ENCODE peak calls at places on chromosomes 6 and 20, in seven cellular contexts. One of them, this sample, is unnamed.

GRCh38 chr6:125201961-125202729 is 48.6 kb downstream of the TPD52L1 start:
- DNase-seq in GM23248: peak; percentile 79
- DNase-seq in thoracic aorta: no peak
- DNase-seq in esophagus squamous epithelium: no peak
- DNase-seq in tibial nerve: peak; percentile 26
- DNase-seq in PC-3: peak; percentile 88
- DNase-seq in aorta: peak; percentile 81
- DNase-seq in this sample: no peak

GRCh38 chr6:13463327-13463717 is 24.1 kb downstream of the GFOD1 start:
- DNase-seq in GM23248: no peak
- DNase-seq in thoracic aorta: no peak
- DNase-seq in esophagus squamous epithelium: no peak
- DNase-seq in tibial nerve: no peak
- DNase-seq in PC-3: no peak
- DNase-seq in aorta: no peak
- DNase-seq in this sample: no peak

GRCh38 chr6:41371992-41372525 is 36.7 kb downstream of the NCR2 start:
- DNase-seq in GM23248: peak; percentile 44
- DNase-seq in thoracic aorta: no peak
- DNase-seq in esophagus squamous epithelium: no peak
- DNase-seq in tibial nerve: no peak
- DNase-seq in PC-3: no peak
- DNase-seq in aorta: no peak
- DNase-seq in this sample: no peak

GRCh38 chr6:35049885-35050284 is 91.3 kb downstream of the TCP11 start:
- DNase-seq in GM23248: peak; percentile 68
- DNase-seq in thoracic aorta: no peak
- DNase-seq in esophagus squamous epithelium: no peak
- DNase-seq in tibial nerve: peak; percentile 54
- DNase-seq in PC-3: no peak
- DNase-seq in aorta: peak; percentile 85
- DNase-seq in this sample: peak; percentile 56

GRCh38 chr6:148611213-148611612 is 135.6 kb upstream of the UST start:
- DNase-seq in GM23248: peak; percentile 94
- DNase-seq in thoracic aorta: peak; percentile 82
- DNase-seq in esophagus squamous epithelium: no peak
- DNase-seq in tibial nerve: peak; percentile 47
- DNase-seq in PC-3: peak; percentile 63
- DNase-seq in aorta: peak; percentile 83
- DNase-seq in this sample: peak; percentile 65

GRCh38 chr20:23446505-23446904 is 6.2 kb downstream of the CST11 start:
- DNase-seq in GM23248: peak; percentile 40
- DNase-seq in thoracic aorta: no peak
- DNase-seq in esophagus squamous epithelium: no peak
- DNase-seq in tibial nerve: no peak
- DNase-seq in PC-3: peak; percentile 60
- DNase-seq in aorta: peak; percentile 54
- DNase-seq in this sample: peak; percentile 69

GRCh38 chr6:150142657-150143501 is at the start of gene PPP1R14C:
- DNase-seq in GM23248: peak; percentile 81
- DNase-seq in thoracic aorta: no peak
- DNase-seq in esophagus squamous epithelium: no peak
- DNase-seq in tibial nerve: no peak
- DNase-seq in PC-3: peak; percentile 44
- DNase-seq in aorta: peak; percentile 55
- DNase-seq in this sample: peak; percentile 52

GRCh38 chr20:38979434-38979833 is 17.3 kb downstream of the DHX35 start:
- DNase-seq in GM23248: no peak
- DNase-seq in thoracic aorta: no peak
- DNase-seq in esophagus squamous epithelium: no peak
- DNase-seq in tibial nerve: no peak
- DNase-seq in PC-3: no peak
- DNase-seq in aorta: no peak
- DNase-seq in this sample: no peak

GRCh38 chr6:30206152-30206551 is 7.1 kb downstream of the TRIM26 start:
- DNase-seq in GM23248: peak; percentile 65
- DNase-seq in thoracic aorta: no peak
- DNase-seq in esophagus squamous epithelium: no peak
- DNase-seq in tibial nerve: no peak
- DNase-seq in PC-3: no peak
- DNase-seq in aorta: no peak
- DNase-seq in this sample: no peak

GRCh38 chr6:160462551-160463109 is 114.5 kb downstream of the SLC22A3 start:
- DNase-seq in GM23248: peak; percentile 81
- DNase-seq in thoracic aorta: no peak
- DNase-seq in esophagus squamous epithelium: no peak
- DNase-seq in tibial nerve: no peak
- DNase-seq in PC-3: peak; percentile 85
- DNase-seq in aorta: no peak
- DNase-seq in this sample: no peak

DNA sequence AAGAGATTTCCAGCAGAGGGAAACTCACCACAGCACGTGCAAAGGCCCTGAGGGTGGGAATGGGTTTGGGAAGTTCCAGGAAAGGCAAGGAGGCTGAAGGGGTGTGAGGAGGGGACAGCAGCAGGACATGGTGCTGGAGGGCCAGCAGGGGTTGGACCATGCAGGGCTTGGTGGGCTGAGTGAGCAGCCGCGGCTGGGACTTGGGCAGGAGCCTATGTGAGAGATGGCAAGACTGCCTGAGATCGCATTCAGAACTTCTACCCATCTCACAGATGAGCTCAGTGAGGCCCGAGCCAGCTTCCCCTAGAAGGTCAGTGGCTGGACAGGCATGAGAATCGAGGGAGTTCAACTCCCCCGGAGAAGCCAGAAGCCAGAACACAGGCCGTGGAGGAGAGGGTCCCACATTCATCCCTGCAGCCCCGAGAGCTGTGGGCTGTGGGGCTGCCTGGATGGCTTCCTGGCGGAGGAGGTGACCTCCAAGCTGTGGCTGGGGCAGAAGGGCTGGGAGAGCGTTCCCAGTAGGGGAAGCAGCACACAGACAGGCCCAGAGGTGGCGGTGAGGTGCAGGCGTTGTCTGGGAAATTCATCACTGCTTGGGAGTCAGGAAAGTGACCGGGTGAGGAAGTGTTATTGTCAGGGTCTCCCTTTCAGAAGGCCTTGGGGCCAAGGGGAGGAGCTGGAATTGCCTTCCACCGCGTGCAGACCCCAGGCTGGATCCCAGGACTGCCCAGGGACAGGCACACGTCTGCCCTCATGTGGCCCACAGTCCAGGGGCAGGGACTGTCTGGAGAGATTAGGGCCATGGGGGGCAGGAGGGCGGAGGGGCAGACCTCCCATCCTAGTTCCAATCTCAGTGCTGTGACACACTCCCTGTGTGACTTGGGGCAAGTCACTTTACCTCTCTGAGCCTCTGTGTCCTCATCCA is 103.8 kb downstream of the CEBPB start:
- DNase-seq in GM23248: no peak
- DNase-seq in thoracic aorta: no peak
- DNase-seq in esophagus squamous epithelium: no peak
- DNase-seq in tibial nerve: no peak
- DNase-seq in PC-3: no peak
- DNase-seq in aorta: peak; percentile 47
- DNase-seq in this sample: no peak
- H3K27ac ChIP-seq in GM23248: no peak overlapping the region
- H3K27ac ChIP-seq in thoracic aorta: peak overlapping the region; percentile 17
- H3K27ac ChIP-seq in esophagus squamous epithelium: peak overlapping the region; percentile 84
- H3K27ac ChIP-seq in tibial nerve: peak overlapping the region; percentile 91
- H3K27ac ChIP-seq in PC-3: peak overlapping the region; percentile 24
- H3K27ac ChIP-seq in aorta: no peak overlapping the region
- H3K27ac ChIP-seq in this sample: peak overlapping the region; percentile 78

GRCh38 chr20:61684136-61684535 is 381.5 kb downstream of the TAF4 start:
- DNase-seq in GM23248: no peak
- DNase-seq in thoracic aorta: no peak
- DNase-seq in esophagus squamous epithelium: no peak
- DNase-seq in tibial nerve: no peak
- DNase-seq in PC-3: no peak
- DNase-seq in aorta: no peak
- DNase-seq in this sample: no peak
- H3K27me3 ChIP-seq in GM23248: peaks cover 28% of the 10 kb centered on the region
- H3K27me3 ChIP-seq in thoracic aorta: no peaks in the 10 kb centered on the region
- H3K27me3 ChIP-seq in esophagus squamous epithelium: no peaks in the 10 kb centered on the region
- H3K27me3 ChIP-seq in tibial nerve: no peaks in the 10 kb centered on the region
- H3K27me3 ChIP-seq in PC-3: peaks cover 88% of the 10 kb centered on the region
- H3K27me3 ChIP-seq in aorta: no peaks in the 10 kb centered on the region
- H3K27me3 ChIP-seq in this sample: no peaks in the 10 kb centered on the region

DNA sequence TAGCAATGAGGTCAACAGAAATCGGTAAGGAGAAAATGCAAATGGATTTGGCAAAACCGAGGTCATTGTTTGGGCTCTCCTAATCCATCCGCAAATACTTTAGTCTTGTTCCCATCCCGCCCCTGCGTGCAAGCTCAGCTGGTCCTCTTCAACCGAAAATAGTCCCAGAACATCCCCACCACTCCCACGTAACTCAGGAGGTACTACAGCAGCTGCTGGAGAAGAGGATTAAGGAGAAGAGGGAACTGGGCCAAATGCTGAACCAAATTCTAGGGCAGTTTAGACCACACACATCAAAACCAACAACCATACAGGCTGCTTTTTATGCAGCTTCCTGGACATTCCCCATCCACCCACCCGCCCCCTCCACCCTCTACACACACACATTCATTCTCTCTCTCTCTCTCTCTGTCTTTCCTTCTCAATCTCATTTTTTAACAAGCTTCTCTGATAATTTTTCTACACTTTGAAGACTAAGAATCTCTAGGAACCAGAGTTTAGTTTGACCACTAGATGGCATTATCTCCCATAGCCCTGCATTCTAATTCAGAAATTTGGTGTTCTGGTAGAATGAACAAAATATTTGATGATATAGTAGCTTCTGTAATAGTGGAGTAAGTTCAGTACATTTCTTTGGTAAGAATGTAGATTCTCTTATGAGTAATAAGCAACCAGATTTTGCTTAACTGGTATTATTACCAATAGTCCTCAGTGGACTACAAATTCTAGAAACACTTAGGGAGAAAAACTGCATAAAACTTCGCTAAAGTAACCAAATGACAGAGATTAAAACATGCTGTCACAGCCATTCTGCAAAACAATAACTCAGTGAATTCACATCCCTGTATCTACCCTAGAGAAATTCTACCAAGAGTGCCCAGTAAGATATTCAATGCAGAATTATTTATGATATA is 52.1 kb upstream of the BEND6 start:
- DNase-seq in GM23248: peak; percentile 74
- DNase-seq in thoracic aorta: no peak
- DNase-seq in esophagus squamous epithelium: no peak
- DNase-seq in tibial nerve: no peak
- DNase-seq in PC-3: peak; percentile 72
- DNase-seq in aorta: no peak
- DNase-seq in this sample: no peak
- H3K27ac ChIP-seq in GM23248: peak overlapping the region; percentile 45
- H3K27ac ChIP-seq in thoracic aorta: no peak overlapping the region
- H3K27ac ChIP-seq in esophagus squamous epithelium: no peak overlapping the region
- H3K27ac ChIP-seq in tibial nerve: peak overlapping the region; percentile 51
- H3K27ac ChIP-seq in PC-3: no peak overlapping the region
- H3K27ac ChIP-seq in aorta: no peak overlapping the region
- H3K27ac ChIP-seq in this sample: no peak overlapping the region

DNA sequence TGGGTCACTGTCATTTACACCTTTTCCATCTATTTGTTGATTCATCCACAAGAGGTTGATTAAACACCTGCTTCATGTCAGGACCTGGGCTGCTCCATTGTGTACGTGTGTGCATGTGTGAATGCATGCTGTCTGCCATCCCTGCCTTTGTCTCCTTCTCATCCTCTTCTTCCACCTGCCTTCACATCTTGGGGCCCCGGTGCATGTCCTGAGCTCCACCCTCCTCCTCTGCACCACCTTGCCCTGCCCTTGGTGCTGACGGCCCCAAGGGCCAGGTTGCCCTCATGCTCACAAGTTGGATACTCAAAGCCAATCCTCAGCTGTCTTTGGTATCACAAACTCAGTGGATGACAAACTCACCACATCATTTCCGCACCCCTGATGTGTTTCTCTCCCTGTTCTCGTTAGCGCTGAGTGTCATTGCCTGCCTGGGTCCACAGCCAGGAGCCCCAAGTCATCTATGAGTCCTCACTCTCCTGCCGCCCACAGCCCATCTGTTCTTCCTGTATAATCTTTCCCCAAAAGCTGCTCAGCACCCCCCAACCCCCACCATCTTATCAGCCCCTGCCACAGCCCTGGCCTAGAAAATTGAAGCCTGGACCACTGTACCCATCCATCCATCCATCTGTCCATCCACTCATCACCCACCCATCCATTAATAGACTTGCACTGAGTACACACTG is 85.0 kb downstream of the SRC start:
- DNase-seq in GM23248: no peak
- DNase-seq in thoracic aorta: no peak
- DNase-seq in esophagus squamous epithelium: no peak
- DNase-seq in tibial nerve: no peak
- DNase-seq in PC-3: no peak
- DNase-seq in aorta: no peak
- DNase-seq in this sample: peak; percentile 14
- H3K27me3 ChIP-seq in GM23248: peaks cover 16% of the 10 kb centered on the region
- H3K27me3 ChIP-seq in thoracic aorta: no peaks in the 10 kb centered on the region
- H3K27me3 ChIP-seq in esophagus squamous epithelium: no peaks in the 10 kb centered on the region
- H3K27me3 ChIP-seq in tibial nerve: peaks cover 10% of the 10 kb centered on the region
- H3K27me3 ChIP-seq in PC-3: peaks cover 56% of the 10 kb centered on the region
- H3K27me3 ChIP-seq in aorta: no peaks in the 10 kb centered on the region
- H3K27me3 ChIP-seq in this sample: no peaks in the 10 kb centered on the region

GRCh38 chr20:33783818-33784217 is 27.3 kb upstream of the CHMP4B start:
- DNase-seq in GM23248: no peak
- DNase-seq in thoracic aorta: no peak
- DNase-seq in esophagus squamous epithelium: no peak
- DNase-seq in tibial nerve: no peak
- DNase-seq in PC-3: no peak
- DNase-seq in aorta: no peak
- DNase-seq in this sample: no peak

GRCh38 chr20:33781133-33781532 is 30.0 kb upstream of the CHMP4B start:
- DNase-seq in GM23248: no peak
- DNase-seq in thoracic aorta: no peak
- DNase-seq in esophagus squamous epithelium: no peak
- DNase-seq in tibial nerve: no peak
- DNase-seq in PC-3: no peak
- DNase-seq in aorta: no peak
- DNase-seq in this sample: no peak

GRCh38 chr20:33784225-33784624 is 26.9 kb upstream of the CHMP4B start:
- DNase-seq in GM23248: no peak
- DNase-seq in thoracic aorta: no peak
- DNase-seq in esophagus squamous epithelium: no peak
- DNase-seq in tibial nerve: no peak
- DNase-seq in PC-3: no peak
- DNase-seq in aorta: no peak
- DNase-seq in this sample: no peak

GRCh38 chr20:33781945-33782344 is 29.2 kb upstream of the CHMP4B start:
- DNase-seq in GM23248: no peak
- DNase-seq in thoracic aorta: no peak
- DNase-seq in esophagus squamous epithelium: no peak
- DNase-seq in tibial nerve: no peak
- DNase-seq in PC-3: no peak
- DNase-seq in aorta: no peak
- DNase-seq in this sample: no peak

DNA sequence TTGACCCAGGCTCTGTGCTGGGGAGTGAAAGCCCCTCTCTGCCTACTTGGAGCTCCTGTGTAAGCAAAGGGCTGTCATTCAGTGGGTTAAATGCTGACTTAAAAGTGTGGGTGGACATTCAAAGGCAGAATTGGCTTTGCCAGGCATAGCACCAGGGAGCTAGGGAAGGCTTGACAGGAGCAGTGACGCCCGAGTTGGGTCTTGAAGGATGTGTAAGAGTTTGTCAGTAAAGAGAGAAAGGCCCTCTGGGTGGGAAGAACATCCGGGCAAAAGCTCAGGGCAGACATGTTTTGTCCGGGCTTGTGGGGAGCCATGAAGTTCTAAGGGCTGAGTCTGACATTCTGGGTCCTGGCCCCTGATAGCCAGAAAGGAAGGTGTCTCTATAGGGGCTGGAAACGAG is 27.9 kb upstream of the CHMP4B start:
- DNase-seq in GM23248: no peak
- DNase-seq in thoracic aorta: no peak
- DNase-seq in esophagus squamous epithelium: no peak
- DNase-seq in tibial nerve: no peak
- DNase-seq in PC-3: no peak
- DNase-seq in aorta: no peak
- DNase-seq in this sample: no peak
- H3K27ac ChIP-seq in GM23248: no peak overlapping the region
- H3K27ac ChIP-seq in thoracic aorta: no peak overlapping the region
- H3K27ac ChIP-seq in esophagus squamous epithelium: no peak overlapping the region
- H3K27ac ChIP-seq in tibial nerve: no peak overlapping the region
- H3K27ac ChIP-seq in PC-3: no peak overlapping the region
- H3K27ac ChIP-seq in aorta: no peak overlapping the region
- H3K27ac ChIP-seq in this sample: no peak overlapping the region

This sample was measured in dorsolateral prefrontal cortex.